ENCODE peak calls at places on chromosomes 11 and 22, in six cellular contexts. E, H, I, S, Q and U are unnamed samples. For H3F3A, the result is how much of the 10 kb centered on the place peaks cover.

GRCh38 chr11:1693327-1694063 is 3.5 kb upstream of the KRTAP5-6 start:
- DNase-seq in E (peak), H (peak), I (peak), S (peak), Q (peak), U (peak)

GRCh38 chr11:6418199-6418957 is 516 bp downstream of the APBB1 start:
- DNase-seq in E (peak), H (peak), I (no peak), S (no peak), Q (peak), U (no peak)

GRCh38 chr22:25942126-25942988 is 200.4 kb downstream of the MYO18B start:
- DNase-seq in E (no peak), H (no peak), I (no peak), S (no peak), Q (no peak), U (no peak)

GRCh38 chr11:125123947-125124633 is 12.7 kb upstream of the TMEM218 start:
- DNase-seq in E (peak), H (peak), I (peak), S (peak), Q (peak), U (peak)

GRCh38 chr11:6320411-6321207 is at the start of gene CAVIN3:
- DNase-seq in E (peak), H (peak), I (no peak), S (peak), Q (peak), U (no peak)

GRCh38 chr22:22374163-22374562 is 129.6 kb downstream of the VPREB1 start:
- DNase-seq in E (no peak), H (no peak), I (no peak), S (no peak), Q (no peak), U (no peak)

GRCh38 chr11:114276077-114276476 is 20.1 kb upstream of the NNMT start:
- DNase-seq in E (no peak), H (no peak), I (no peak), S (no peak), Q (no peak), U (no peak)

GRCh38 chr11:108973402-108974119 is 308.7 kb downstream of the DDX10 start:
- DNase-seq in E (peak), H (no peak), I (no peak), S (peak), Q (no peak), U (peak)

GRCh38 chr11:8098361-8098760 is 17.4 kb downstream of the TUB start:
- DNase-seq in E (peak), H (no peak), I (no peak), S (peak), Q (no peak), U (no peak)

GRCh38 chr22:42889290-42889689 is 32.2 kb upstream of the ARFGAP3 start:
- DNase-seq in E (no peak), H (no peak), I (no peak), S (no peak), Q (no peak), U (no peak)

GRCh38 chr11:36363361-36364272 is 67.5 kb downstream of the PRR5L start:
- DNase-seq in E (peak), H (peak), I (peak), S (no peak), Q (peak), U (peak)

DNA sequence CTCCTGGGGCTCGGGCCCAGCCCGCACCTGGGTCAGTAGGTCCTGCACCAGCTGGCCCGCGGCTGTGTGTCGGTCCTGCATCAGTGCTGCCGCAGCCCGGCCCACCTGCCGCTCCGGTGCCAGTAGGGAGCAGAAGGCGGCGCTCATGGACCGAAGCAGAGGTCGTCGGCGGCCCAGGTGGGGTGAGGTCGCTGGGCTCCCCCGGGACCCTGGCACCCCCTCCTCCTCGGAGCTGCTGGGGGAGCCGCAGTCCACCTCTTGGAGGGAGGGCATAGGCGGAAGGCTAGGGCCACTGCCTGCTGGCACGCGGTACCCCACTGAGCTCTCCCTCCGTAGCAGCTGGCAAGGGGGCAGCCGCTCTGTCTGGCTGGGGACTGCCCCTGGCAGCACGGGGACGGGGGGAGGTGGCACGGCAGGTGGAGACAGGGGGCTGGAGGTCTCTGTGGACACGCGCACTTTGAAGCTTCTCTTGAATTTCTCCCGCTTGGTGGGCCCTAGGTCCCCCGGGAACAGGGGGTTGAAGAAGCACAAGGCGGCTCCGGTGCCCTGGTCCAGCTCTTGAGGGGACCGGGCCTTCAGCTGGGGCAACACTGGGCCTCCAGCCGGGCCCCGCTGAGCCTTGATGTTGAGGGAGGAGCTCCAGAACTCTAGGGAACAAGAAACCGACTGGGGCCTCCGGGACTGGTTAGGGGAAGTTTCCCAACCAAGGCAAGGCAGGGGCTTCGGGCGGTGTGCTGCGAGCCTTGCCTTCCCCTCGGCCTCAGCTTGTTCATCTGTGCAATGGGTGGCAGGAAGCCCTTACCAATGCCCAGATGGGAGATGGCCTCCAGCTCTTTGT is 1.4 kb downstream of the RIN1 start:
- DNase-seq in E (no peak), H (no peak), I (no peak), S (no peak), Q (no peak), U (no peak)
- H3K27ac ChIP-seq in E (peak), H (no peak), I (no peak), S (peak), Q (no peak), U (no peak)

GRCh38 chr11:61555051-61555969 is 25.6 kb downstream of the SYT7 start:
- DNase-seq in E (peak), H (peak), I (no peak), S (peak), Q (peak), U (no peak)
- TF ChIP-seq EZH2 in E (no peak), H (no peak), I (peak), S (no peak), Q (no peak), U (no peak)

DNA sequence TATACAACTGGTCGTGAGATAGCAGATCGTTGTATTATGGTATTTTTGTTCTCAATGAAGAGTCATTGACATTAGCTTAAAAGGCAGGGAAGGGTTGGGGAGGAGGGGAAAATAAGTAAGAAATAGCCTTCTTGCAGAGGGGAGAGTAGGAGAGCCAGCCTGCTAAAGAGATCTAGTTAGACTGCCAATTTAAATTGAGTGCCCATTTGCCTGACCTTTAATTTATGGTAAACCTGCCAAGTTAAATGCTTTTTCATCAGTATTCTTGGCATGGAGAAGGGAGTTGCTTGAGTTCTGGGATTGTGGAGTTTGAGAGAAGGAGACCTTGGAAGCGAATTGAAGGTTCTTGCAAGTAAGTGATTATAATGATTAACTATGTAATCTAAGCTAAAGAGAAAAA is 89.0 kb downstream of the FAM83F start:
- DNase-seq in E (no peak), H (no peak), I (no peak), S (no peak), Q (no peak), U (no peak)
- H3F3A ChIP-seq in E (under half), H (under half), I (under half), S (under half), Q (under half), U (under half)

DNA sequence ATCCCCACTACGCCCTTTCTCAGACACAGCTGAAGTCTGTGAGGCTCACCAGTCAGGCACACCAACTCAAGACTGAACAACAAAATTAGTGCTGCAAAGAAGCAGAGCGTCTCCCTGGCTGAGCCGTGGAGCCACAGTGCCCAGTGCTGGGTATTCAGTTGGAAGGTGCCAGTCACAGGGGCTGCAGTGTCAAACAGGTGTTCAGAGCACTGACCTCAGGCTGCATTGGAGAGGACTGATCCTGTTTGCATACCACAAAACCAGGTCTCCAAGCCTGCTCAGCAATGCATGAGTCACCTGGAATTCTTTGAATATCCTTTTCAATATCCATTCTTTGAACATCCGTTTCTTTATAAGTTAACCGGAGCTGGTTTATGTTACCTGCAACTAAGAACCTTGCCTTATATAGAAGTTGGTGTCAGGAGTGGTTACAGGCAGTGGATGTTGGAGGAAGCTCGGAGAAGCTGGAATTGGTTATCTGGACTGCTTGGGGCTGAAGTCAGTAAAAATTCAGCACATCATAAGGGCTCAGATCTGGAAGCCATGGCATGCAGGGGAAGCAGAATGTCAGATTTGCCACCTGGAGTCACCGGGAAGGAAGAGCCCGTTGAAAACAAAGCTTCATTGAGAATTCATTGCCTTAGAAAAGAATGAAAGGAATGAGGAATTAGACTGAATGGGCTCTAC is 30.3 kb downstream of the PDGFB start:
- DNase-seq in E (peak), H (peak), I (no peak), S (peak), Q (peak), U (peak)
- H3K27ac ChIP-seq in E (no peak), H (no peak), I (no peak), S (peak), Q (peak), U (peak)

GRCh38 chr11:122882189-122882808 is at the start of gene JHY:
- DNase-seq in E (no peak), H (no peak), I (no peak), S (no peak), Q (peak), U (no peak)
- TF ChIP-seq EZH2 in E (no peak), H (peak), I (no peak), S (no peak), Q (no peak), U (no peak)

DNA sequence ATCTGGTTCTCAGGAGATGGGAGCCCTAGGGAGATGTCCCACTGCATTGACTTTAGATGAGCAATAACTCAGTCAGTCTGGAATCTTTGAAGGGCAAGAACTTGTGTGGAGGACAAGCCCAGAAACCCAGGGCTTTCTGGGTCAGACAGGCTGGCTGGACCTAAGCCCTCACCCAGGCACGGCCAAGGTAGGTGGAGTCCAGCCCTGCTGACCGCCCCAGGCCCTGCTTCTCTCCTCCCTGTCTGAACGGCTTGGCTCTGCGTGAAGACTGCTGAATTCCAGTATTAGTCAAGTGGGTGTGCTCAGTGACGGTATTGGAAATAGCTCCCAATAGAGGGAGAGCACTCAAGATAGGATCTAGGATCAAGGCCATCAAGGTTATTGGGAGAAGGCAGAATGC is 6.1 kb downstream of the CXCR5 start:
- DNase-seq in E (peak), H (no peak), I (no peak), S (no peak), Q (no peak), U (peak)
- H3F3A ChIP-seq in E (under half), H (under half), I (under half), S (under half), Q (under half), U (under half)

GRCh38 chr11:60899021-60899936 is 7.1 kb downstream of the PRPF19 start:
- DNase-seq in E (peak), H (peak), I (peak), S (peak), Q (peak), U (peak)
- H3K27ac ChIP-seq in E (no peak), H (no peak), I (no peak), S (no peak), Q (peak), U (peak)

GRCh38 chr11:134412508-134413333 is 679 bp upstream of the B3GAT1 start:
- DNase-seq in E (peak), H (peak), I (no peak), S (no peak), Q (peak), U (no peak)
- TF ChIP-seq EZH2 in E (peak), H (peak), I (no peak), S (no peak), Q (no peak), U (no peak)

GRCh38 chr11:63782749-63783148 is 14.2 kb upstream of the ZFTA start:
- DNase-seq in E (no peak), H (no peak), I (no peak), S (no peak), Q (no peak), U (no peak)
- H3F3A ChIP-seq in E (under half), H (under half), I (under half), S (under half), Q (under half), U (under half)

GRCh38 chr11:112127056-112127455 is 36.8 kb downstream of the IL18 start:
- DNase-seq in E (no peak), H (no peak), I (no peak), S (no peak), Q (no peak), U (no peak)
- H3K27ac ChIP-seq in E (no peak), H (no peak), I (no peak), S (no peak), Q (no peak), U (no peak)